ENCODE peak calls at places on chromosomes 5 and 9, in seven cellular contexts. Y is transverse colon; G is A549; A is heart left ventricle; E is naive thymus-derived CD4-positive, alpha-beta T cell; X is tibial nerve; K is mesendoderm. V is an unnamed sample.
A peak's percentile ranks its signal among the peaks of the same experiment; 100 is the strongest.

GRCh38 chr9:26054600-26055516 is 376.6 kb upstream of the TUSC1 start:
- DNase-seq in Y (no peak), G (no peak), A (no peak), E (no peak), X (no peak), K (no peak), V (no peak)

GRCh38 chr5:135220394-135221186 is 178.4 kb downstream of the MACROH2A1 start:
- DNase-seq in Y (no peak), G (no peak), A (no peak), E (no peak), X (no peak), K (no peak), V (no peak)

GRCh38 chr5:15798006-15798405 is 298.0 kb downstream of the FBXL7 start:
- DNase-seq in Y (no peak), G (no peak), A (peak; percentile 32), E (no peak), X (no peak), K (no peak), V (no peak)

GRCh38 chr5:98519530-98519929 is 253.9 kb upstream of the RGMB start:
- DNase-seq in Y (no peak), G (no peak), A (no peak), E (no peak), X (no peak), K (no peak), V (no peak)

GRCh38 chr5:59126665-59127354 is 543.9 kb downstream of the RAB3C start:
- DNase-seq in Y (no peak), G (no peak), A (no peak), E (no peak), X (no peak), K (peak; percentile 63), V (no peak)

GRCh38 chr5:173835131-173835530 is 53.0 kb upstream of the CPEB4 start:
- DNase-seq in Y (no peak), G (no peak), A (no peak), E (no peak), X (no peak), K (no peak), V (no peak)

GRCh38 chr5:167777746-167778145 is 513.7 kb upstream of the WWC1 start:
- DNase-seq in Y (no peak), G (no peak), A (no peak), E (no peak), X (no peak), K (no peak), V (no peak)

GRCh38 chr5:167064199-167064811 is 1227.1 kb upstream of the WWC1 start:
- DNase-seq in Y (no peak), G (no peak), A (no peak), E (no peak), X (no peak), K (peak; percentile 54), V (no peak)

GRCh38 chr5:181071257-181071656 is 31.2 kb downstream of the BTNL9 start:
- DNase-seq in Y (no peak), G (no peak), A (no peak), E (no peak), X (no peak), K (no peak), V (no peak)

GRCh38 chr5:78644741-78645300 is 3.8 kb downstream of the LHFPL2 start:
- DNase-seq in Y (no peak), G (no peak), A (no peak), E (no peak), X (no peak), K (no peak), V (no peak)

GRCh38 chr5:165940541-165940940 is 2350.9 kb upstream of the WWC1 start:
- DNase-seq in Y (no peak), G (no peak), A (no peak), E (no peak), X (no peak), K (no peak), V (no peak)

GRCh38 chr5:91875133-91875779 is 492.1 kb upstream of the ARRDC3 start:
- DNase-seq in Y (no peak), G (no peak), A (no peak), E (no peak), X (no peak), K (peak; percentile 19), V (no peak)

GRCh38 chr9:116335392-116335791 is 181.8 kb downstream of the PAPPA start:
- DNase-seq in Y (no peak), G (no peak), A (no peak), E (no peak), X (no peak), K (no peak), V (no peak)
- H3K4me1 ChIP-seq in Y (no peaks in the 10 kb centered on the region), G (peaks cover 75% of the 10 kb centered on the region), A (no peaks in the 10 kb centered on the region), E (no peaks in the 10 kb centered on the region), X (no peaks in the 10 kb centered on the region), K (peaks cover 3% of the 10 kb centered on the region), V (no peaks in the 10 kb centered on the region)

GRCh38 chr9:70256123-70256551 is 2.6 kb upstream of the SMC5 start:
- DNase-seq in Y (no peak), G (no peak), A (no peak), E (no peak), X (no peak), K (no peak), V (no peak)

GRCh38 chr9:70258692-70259511 is at the start of gene SMC5:
- DNase-seq in Y (peak; percentile 93), G (peak; percentile 74), A (peak; percentile 94), E (peak; percentile 81), X (peak; percentile 73), K (peak; percentile 93), V (peak; percentile 75)

GRCh38 chr9:70257991-70258691 is 637 bp upstream of the SMC5 start:
- DNase-seq in Y (peak; percentile 85), G (no peak), A (peak; percentile 31), E (peak; percentile 23), X (peak; percentile 45), K (peak; percentile 80), V (no peak)

GRCh38 chr9:70257512-70257911 is 1.3 kb upstream of the SMC5 start:
- DNase-seq in Y (no peak), G (no peak), A (no peak), E (no peak), X (no peak), K (no peak), V (no peak)

DNA sequence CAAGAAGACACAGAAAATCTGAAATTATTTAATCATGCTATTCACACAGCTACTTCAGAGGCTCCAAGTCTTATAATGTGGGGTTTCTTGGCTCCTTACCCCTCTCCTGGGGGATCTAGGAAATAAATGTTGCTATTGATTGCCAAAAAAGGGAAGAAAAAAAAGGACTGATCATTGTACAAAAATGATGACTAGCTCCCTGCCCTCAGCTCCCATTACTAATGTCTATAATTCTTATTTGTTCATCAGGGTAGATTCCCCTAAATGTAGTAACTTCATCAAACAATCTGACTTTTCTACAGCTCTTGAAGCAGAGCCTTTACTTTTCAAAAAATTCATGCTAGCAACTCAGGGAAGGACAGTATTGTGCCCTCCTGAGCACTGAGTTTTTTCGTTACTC is 3.3 kb upstream of the SMC5 start:
- DNase-seq in Y (no peak), G (no peak), A (no peak), E (no peak), X (no peak), K (no peak), V (no peak)
- H3K4me3 ChIP-seq in Y (peak overlapping the region; percentile 10), G (no peak overlapping the region), A (peak overlapping the region; percentile 2), E (no peak overlapping the region), X (no peak overlapping the region), K (no peak overlapping the region), V (no peak overlapping the region)

DNA sequence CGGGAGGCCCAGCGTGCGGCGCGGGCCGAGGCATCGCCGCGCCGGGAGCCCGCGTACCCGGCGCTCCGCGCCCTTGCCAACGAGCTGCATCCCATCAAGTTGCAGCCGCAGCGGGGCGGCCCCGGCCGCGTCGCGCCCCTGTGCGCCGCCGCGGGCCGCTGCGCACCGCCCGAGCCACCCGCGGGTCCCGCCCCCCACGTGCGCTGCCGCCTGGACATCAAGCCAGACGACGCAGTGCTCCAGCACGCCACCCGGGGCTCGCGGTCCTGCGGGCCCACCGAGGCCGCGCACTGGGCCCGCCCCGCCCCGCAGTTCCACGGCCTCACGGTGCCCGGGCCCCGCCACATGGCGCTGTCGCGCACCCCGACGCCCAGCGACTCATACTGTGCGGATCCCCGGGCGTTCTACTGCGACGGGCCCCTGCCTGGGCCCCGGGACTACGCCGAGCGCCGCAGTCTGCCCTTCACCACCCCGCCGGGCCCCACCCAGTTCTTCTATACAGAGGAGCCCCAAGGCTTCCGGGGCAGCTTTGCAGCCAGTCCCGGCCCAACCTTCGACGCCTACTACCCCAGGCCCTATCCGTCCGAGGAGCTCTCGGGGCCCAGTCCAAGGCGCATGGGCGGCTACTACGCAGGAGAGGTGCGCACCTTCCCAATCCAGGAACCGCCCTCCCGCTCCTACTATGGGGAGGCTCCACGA is 2.6 kb downstream of the AJM1 start:
- DNase-seq in Y (no peak), G (no peak), A (no peak), E (no peak), X (no peak), K (no peak), V (no peak)
- H3K4me1 ChIP-seq in Y (peaks cover 69% of the 10 kb centered on the region), G (peaks cover 38% of the 10 kb centered on the region), A (peaks cover 10% of the 10 kb centered on the region), E (peaks cover 18% of the 10 kb centered on the region), X (no peaks in the 10 kb centered on the region), K (no peaks in the 10 kb centered on the region), V (peaks cover 47% of the 10 kb centered on the region)

GRCh38 chr5:14036514-14036913 is 92.0 kb upstream of the DNAH5 start:
- DNase-seq in Y (no peak), G (peak; percentile 79), A (no peak), E (no peak), X (no peak), K (peak; percentile 73), V (no peak)
- H3K4me3 ChIP-seq in Y (no peak overlapping the region), G (peak overlapping the region; percentile 23), A (peak overlapping the region; percentile 28), E (no peak overlapping the region), X (no peak overlapping the region), K (no peak overlapping the region), V (peak overlapping the region; percentile 28)

GRCh38 chr5:139666551-139666950 is 18.4 kb downstream of the CXXC5 start:
- DNase-seq in Y (no peak), G (no peak), A (no peak), E (no peak), X (no peak), K (no peak), V (no peak)
- H3K4me1 ChIP-seq in Y (peaks cover 41% of the 10 kb centered on the region), G (peaks cover 53% of the 10 kb centered on the region), A (peaks cover 9% of the 10 kb centered on the region), E (peaks cover 40% of the 10 kb centered on the region), X (no peaks in the 10 kb centered on the region), K (peaks cover 28% of the 10 kb centered on the region), V (peaks cover 97% of the 10 kb centered on the region)

GRCh38 chr5:17216176-17216973 is 1.1 kb upstream of the BASP1 start:
- DNase-seq in Y (peak; percentile 83), G (peak; percentile 73), A (peak; percentile 76), E (no peak), X (peak; percentile 79), K (peak; percentile 94), V (peak; percentile 24)

GRCh38 chr5:17216974-17217325 is 481 bp upstream of the BASP1 start:
- DNase-seq in Y (no peak), G (peak; percentile 64), A (peak; percentile 32), E (no peak), X (no peak), K (peak; percentile 78), V (no peak)

GRCh38 chr5:17212210-17212609 is 5.2 kb upstream of the BASP1 start:
- DNase-seq in Y (no peak), G (no peak), A (no peak), E (no peak), X (no peak), K (no peak), V (no peak)

GRCh38 chr5:17212996-17213395 is 4.4 kb upstream of the BASP1 start:
- DNase-seq in Y (no peak), G (no peak), A (no peak), E (no peak), X (no peak), K (no peak), V (no peak)

GRCh38 chr5:17213938-17214337 is 3.5 kb upstream of the BASP1 start:
- DNase-seq in Y (no peak), G (no peak), A (no peak), E (no peak), X (no peak), K (no peak), V (no peak)
- H3K4me3 ChIP-seq in Y (no peak overlapping the region), G (peak overlapping the region; percentile 95), A (no peak overlapping the region), E (no peak overlapping the region), X (no peak overlapping the region), K (no peak overlapping the region), V (no peak overlapping the region)